ENCODE peak calls at places on chromosomes 2 and 18, in seven cellular contexts. One of them, this sample, is unnamed.

GRCh38 chr2:203062126-203062525 is 47.5 kb downstream of the NBEAL1 start:
- DNase-seq in brain microvascular endothelial cell: peak; percentile 40
- DNase-seq in AG09319: no peak
- DNase-seq in IMR-90: peak; percentile 76
- DNase-seq in K562: no peak
- DNase-seq in left ventricle myocardium inferior: no peak
- DNase-seq in body of pancreas: no peak
- DNase-seq in this sample: no peak

GRCh38 chr2:180291552-180292421 is 284.7 kb upstream of the CWC22 start:
- DNase-seq in brain microvascular endothelial cell: peak; percentile 53
- DNase-seq in AG09319: no peak
- DNase-seq in IMR-90: peak; percentile 77
- DNase-seq in K562: no peak
- DNase-seq in left ventricle myocardium inferior: no peak
- DNase-seq in body of pancreas: no peak
- DNase-seq in this sample: no peak

GRCh38 chr2:217398860-217399259 is 539.0 kb upstream of the TNP1 start:
- DNase-seq in brain microvascular endothelial cell: no peak
- DNase-seq in AG09319: no peak
- DNase-seq in IMR-90: no peak
- DNase-seq in K562: no peak
- DNase-seq in left ventricle myocardium inferior: peak; percentile 22
- DNase-seq in body of pancreas: no peak
- DNase-seq in this sample: no peak

GRCh38 chr2:232884549-232885263 is 14.6 kb downstream of the SNORC start:
- DNase-seq in brain microvascular endothelial cell: no peak
- DNase-seq in AG09319: no peak
- DNase-seq in IMR-90: no peak
- DNase-seq in K562: no peak
- DNase-seq in left ventricle myocardium inferior: peak; percentile 5
- DNase-seq in body of pancreas: no peak
- DNase-seq in this sample: no peak

GRCh38 chr18:3401669-3402620 is 48.0 kb upstream of the TGIF1 start:
- DNase-seq in brain microvascular endothelial cell: no peak
- DNase-seq in AG09319: no peak
- DNase-seq in IMR-90: no peak
- DNase-seq in K562: no peak
- DNase-seq in left ventricle myocardium inferior: no peak
- DNase-seq in body of pancreas: no peak
- DNase-seq in this sample: peak; percentile 73

GRCh38 chr2:240502430-240503121 is 55.2 kb downstream of the ANKMY1 start:
- DNase-seq in brain microvascular endothelial cell: no peak
- DNase-seq in AG09319: no peak
- DNase-seq in IMR-90: no peak
- DNase-seq in K562: no peak
- DNase-seq in left ventricle myocardium inferior: no peak
- DNase-seq in body of pancreas: no peak
- DNase-seq in this sample: no peak

GRCh38 chr2:239894276-239894675 is 130.9 kb downstream of the NDUFA10 start:
- DNase-seq in brain microvascular endothelial cell: no peak
- DNase-seq in AG09319: no peak
- DNase-seq in IMR-90: no peak
- DNase-seq in K562: no peak
- DNase-seq in left ventricle myocardium inferior: no peak
- DNase-seq in body of pancreas: no peak
- DNase-seq in this sample: no peak

GRCh38 chr2:203706403-203706802 is at the start of gene CD28:
- DNase-seq in brain microvascular endothelial cell: no peak
- DNase-seq in AG09319: no peak
- DNase-seq in IMR-90: no peak
- DNase-seq in K562: no peak
- DNase-seq in left ventricle myocardium inferior: no peak
- DNase-seq in body of pancreas: peak; percentile 60
- DNase-seq in this sample: peak; percentile 68

GRCh38 chr2:235551965-235552364 is 58.1 kb downstream of the AGAP1 start:
- DNase-seq in brain microvascular endothelial cell: peak; percentile 28
- DNase-seq in AG09319: no peak
- DNase-seq in IMR-90: peak; percentile 48
- DNase-seq in K562: peak; percentile 35
- DNase-seq in left ventricle myocardium inferior: peak; percentile 38
- DNase-seq in body of pancreas: peak; percentile 66
- DNase-seq in this sample: no peak

GRCh38 chr2:67733517-67733916 is 329.3 kb downstream of the C1D start:
- DNase-seq in brain microvascular endothelial cell: peak; percentile 38
- DNase-seq in AG09319: no peak
- DNase-seq in IMR-90: no peak
- DNase-seq in K562: peak; percentile 10
- DNase-seq in left ventricle myocardium inferior: no peak
- DNase-seq in body of pancreas: peak; percentile 63
- DNase-seq in this sample: peak; percentile 12

GRCh38 chr2:196660264-196660663 is 20.7 kb downstream of the CCDC150 start:
- DNase-seq in brain microvascular endothelial cell: peak; percentile 42
- DNase-seq in AG09319: no peak
- DNase-seq in IMR-90: peak; percentile 63
- DNase-seq in K562: no peak
- DNase-seq in left ventricle myocardium inferior: no peak
- DNase-seq in body of pancreas: no peak
- DNase-seq in this sample: no peak

GRCh38 chr2:215660687-215661086 is 224.8 kb upstream of the FN1 start:
- DNase-seq in brain microvascular endothelial cell: peak; percentile 48
- DNase-seq in AG09319: peak; percentile 39
- DNase-seq in IMR-90: peak; percentile 98
- DNase-seq in K562: no peak
- DNase-seq in left ventricle myocardium inferior: no peak
- DNase-seq in body of pancreas: peak; percentile 9
- DNase-seq in this sample: no peak

GRCh38 chr2:20499387-20499786 is 52.5 kb downstream of the RHOB start:
- DNase-seq in brain microvascular endothelial cell: no peak
- DNase-seq in AG09319: no peak
- DNase-seq in IMR-90: no peak
- DNase-seq in K562: no peak
- DNase-seq in left ventricle myocardium inferior: no peak
- DNase-seq in body of pancreas: no peak
- DNase-seq in this sample: no peak

GRCh38 chr2:55136138-55136541 is 85.9 kb upstream of the RTN4 start:
- DNase-seq in brain microvascular endothelial cell: no peak
- DNase-seq in AG09319: no peak
- DNase-seq in IMR-90: no peak
- DNase-seq in K562: no peak
- DNase-seq in left ventricle myocardium inferior: no peak
- DNase-seq in body of pancreas: peak; percentile 34
- DNase-seq in this sample: no peak

GRCh38 chr18:51614033-51614432 is 416.6 kb upstream of the MEX3C start:
- DNase-seq in brain microvascular endothelial cell: peak; percentile 48
- DNase-seq in AG09319: no peak
- DNase-seq in IMR-90: no peak
- DNase-seq in K562: peak; percentile 3
- DNase-seq in left ventricle myocardium inferior: no peak
- DNase-seq in body of pancreas: peak; percentile 35
- DNase-seq in this sample: no peak

GRCh38 chr18:74963820-74964446 is 245.0 kb downstream of the PTGR3 start:
- DNase-seq in brain microvascular endothelial cell: peak; percentile 55
- DNase-seq in AG09319: no peak
- DNase-seq in IMR-90: peak; percentile 56
- DNase-seq in K562: peak; percentile 13
- DNase-seq in left ventricle myocardium inferior: no peak
- DNase-seq in body of pancreas: peak; percentile 61
- DNase-seq in this sample: peak; percentile 23

GRCh38 chr18:79965119-79965902 is 868 bp downstream of the HSBP1L1 start:
- DNase-seq in brain microvascular endothelial cell: peak; percentile 61
- DNase-seq in AG09319: no peak
- DNase-seq in IMR-90: peak; percentile 91
- DNase-seq in K562: no peak
- DNase-seq in left ventricle myocardium inferior: no peak
- DNase-seq in body of pancreas: peak; percentile 64
- DNase-seq in this sample: peak; percentile 46

GRCh38 chr2:117360586-117360985 is 453.9 kb upstream of the DDX18 start:
- DNase-seq in brain microvascular endothelial cell: no peak
- DNase-seq in AG09319: no peak
- DNase-seq in IMR-90: no peak
- DNase-seq in K562: no peak
- DNase-seq in left ventricle myocardium inferior: no peak
- DNase-seq in body of pancreas: no peak
- DNase-seq in this sample: no peak

DNA sequence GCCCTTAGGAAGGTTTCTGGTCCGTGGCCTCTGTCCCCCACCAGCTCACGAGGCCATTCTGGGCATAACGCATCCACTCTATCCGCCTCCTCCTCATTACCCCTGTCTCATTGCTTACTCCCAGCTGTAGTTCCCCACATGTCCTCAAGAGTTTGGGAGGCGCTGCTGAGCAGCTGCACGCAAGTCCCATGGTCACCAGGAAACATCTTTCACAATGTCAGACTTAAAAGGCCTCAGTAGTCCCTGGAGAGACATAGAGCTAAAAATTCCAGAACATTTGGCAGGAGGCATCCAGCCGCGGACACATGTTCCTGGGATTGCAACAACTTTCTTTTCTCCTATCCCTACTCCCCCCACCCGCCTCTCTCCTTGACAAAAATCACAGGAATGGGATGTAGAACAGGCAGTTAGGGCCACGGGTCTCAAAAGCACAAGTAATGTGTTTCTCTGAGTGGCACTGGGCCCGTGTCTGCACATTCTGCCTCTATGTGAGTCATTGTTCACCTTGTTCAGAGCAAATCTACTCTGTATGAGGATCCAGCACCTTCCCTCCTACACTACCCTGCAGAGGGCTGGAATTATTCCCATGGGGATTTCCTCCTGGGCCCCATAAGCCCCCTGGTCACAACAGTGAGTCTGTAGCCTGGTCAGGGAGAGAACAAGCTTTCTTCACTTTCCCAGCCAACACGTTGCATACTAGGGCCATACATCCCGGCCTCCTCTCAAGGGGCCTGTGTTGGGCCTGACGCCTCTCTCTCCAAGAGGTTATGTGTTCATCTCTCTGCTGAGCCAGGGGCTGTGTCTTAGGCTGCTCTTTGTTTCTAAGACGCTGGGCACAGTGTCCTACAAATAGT is 8.2 kb downstream of the LBH start:
- DNase-seq in brain microvascular endothelial cell: peak; percentile 52
- DNase-seq in AG09319: peak; percentile 38
- DNase-seq in IMR-90: peak; percentile 67
- DNase-seq in K562: peak; percentile 82
- DNase-seq in left ventricle myocardium inferior: peak; percentile 76
- DNase-seq in body of pancreas: peak; percentile 72
- DNase-seq in this sample: peak; percentile 57
- TF ChIP-seq CTCF in brain microvascular endothelial cell: peak; percentile 96
- TF ChIP-seq CTCF in AG09319: peak; percentile 80
- TF ChIP-seq CTCF in IMR-90: peak; percentile 81
- TF ChIP-seq CTCF in K562: peak; percentile 88
- TF ChIP-seq CTCF in left ventricle myocardium inferior: peak; percentile 96
- TF ChIP-seq CTCF in body of pancreas: peak; percentile 80
- TF ChIP-seq CTCF in this sample: peak; percentile 80

DNA sequence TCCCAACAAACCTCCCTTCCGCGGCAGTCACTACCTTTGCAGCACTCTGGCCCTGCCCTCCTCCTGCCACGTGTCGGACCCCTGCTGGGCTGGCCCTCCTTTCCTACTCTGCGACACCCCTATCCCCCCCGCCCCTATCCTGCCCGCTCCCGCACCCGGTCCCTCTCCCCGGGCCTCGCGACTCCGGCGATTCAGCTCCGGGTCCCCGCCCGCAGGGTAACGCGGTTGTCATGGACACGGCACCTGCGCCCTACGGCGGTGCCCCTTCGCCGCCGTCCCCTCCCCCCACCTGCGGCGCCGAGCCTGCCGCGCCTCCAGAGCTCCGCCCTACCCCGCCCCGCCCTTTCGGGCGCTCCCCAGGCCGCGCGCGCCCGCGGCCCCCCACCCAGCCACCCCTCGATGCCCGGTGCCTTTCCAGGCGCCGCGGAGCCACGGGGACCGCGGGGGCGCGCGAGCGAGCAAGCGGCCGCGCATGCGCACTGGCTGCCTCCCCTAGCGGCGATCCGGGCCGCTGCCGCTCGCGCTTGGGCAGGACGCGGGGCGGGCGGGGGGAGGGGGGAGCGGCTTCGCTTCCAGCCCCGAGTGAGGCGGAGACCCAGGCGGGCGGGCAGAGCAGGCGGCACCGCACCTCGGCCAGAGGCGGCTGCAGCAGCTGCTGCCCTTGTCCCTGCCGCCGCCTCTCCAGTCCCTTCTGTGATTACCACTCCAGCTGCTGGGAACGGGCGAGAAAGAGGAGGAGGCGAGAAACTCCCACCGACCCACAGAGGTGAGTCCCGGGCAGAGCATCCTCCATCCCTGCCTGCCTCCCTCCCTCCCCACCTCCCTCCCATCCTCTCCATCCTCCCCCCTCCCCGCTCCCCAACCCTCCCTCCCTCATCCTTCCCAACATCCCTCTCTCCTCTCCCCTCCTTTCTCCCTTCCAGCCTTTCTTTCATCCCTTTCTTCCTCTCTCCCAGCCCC is at the start of gene CTNNA2:
- DNase-seq in brain microvascular endothelial cell: no peak
- DNase-seq in AG09319: no peak
- DNase-seq in IMR-90: no peak
- DNase-seq in K562: peak; percentile 90
- DNase-seq in left ventricle myocardium inferior: no peak
- DNase-seq in body of pancreas: peak; percentile 71
- DNase-seq in this sample: peak; percentile 87
- TF ChIP-seq CTCF in brain microvascular endothelial cell: peak; percentile 10
- TF ChIP-seq CTCF in AG09319: no peak
- TF ChIP-seq CTCF in IMR-90: peak; percentile 27
- TF ChIP-seq CTCF in K562: peak; percentile 37
- TF ChIP-seq CTCF in left ventricle myocardium inferior: peak; percentile 30
- TF ChIP-seq CTCF in body of pancreas: peak; percentile 45
- TF ChIP-seq CTCF in this sample: peak; percentile 20

DNA sequence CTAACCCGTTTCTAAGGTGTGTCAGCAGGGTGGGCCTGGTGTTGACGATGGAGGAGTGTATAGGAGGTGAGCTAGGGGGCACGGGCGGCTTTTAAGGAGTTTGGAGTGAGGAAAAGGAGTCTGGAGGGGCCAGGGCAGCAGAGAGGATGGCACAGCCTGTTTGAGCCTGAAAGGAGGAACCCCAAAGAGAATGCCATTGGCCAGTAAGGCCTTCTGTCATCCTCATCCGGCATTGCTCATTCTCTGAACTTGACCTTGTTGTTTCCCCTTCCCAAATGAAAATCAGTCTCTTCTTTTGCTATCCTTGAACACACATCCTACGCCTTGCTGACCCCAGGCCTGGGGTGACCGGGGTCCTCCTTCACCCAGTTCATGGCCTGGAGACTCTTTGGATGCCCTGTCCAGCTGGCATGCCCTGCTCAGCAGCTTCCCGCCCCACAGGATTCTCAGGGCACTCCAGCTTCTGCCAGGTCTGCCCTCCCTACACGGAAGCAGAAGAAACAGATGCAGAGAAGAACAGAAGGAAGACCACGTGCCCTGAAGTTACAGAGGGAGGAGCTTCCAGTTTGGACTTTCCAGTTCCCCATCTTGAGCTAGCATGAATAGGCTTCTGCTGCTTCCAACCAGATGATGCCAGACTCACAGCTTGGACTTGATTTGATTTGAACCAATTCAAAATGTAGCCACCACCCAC is 20.5 kb upstream of the KIF3C start:
- DNase-seq in brain microvascular endothelial cell: no peak
- DNase-seq in AG09319: no peak
- DNase-seq in IMR-90: no peak
- DNase-seq in K562: no peak
- DNase-seq in left ventricle myocardium inferior: peak; percentile 39
- DNase-seq in body of pancreas: peak; percentile 51
- DNase-seq in this sample: no peak
- TF ChIP-seq CTCF in brain microvascular endothelial cell: no peak
- TF ChIP-seq CTCF in AG09319: no peak
- TF ChIP-seq CTCF in IMR-90: no peak
- TF ChIP-seq CTCF in K562: no peak
- TF ChIP-seq CTCF in left ventricle myocardium inferior: no peak
- TF ChIP-seq CTCF in body of pancreas: no peak
- TF ChIP-seq CTCF in this sample: no peak

GRCh38 chr2:162795312-162795711 is 43.3 kb downstream of the KCNH7 start:
- DNase-seq in brain microvascular endothelial cell: no peak
- DNase-seq in AG09319: no peak
- DNase-seq in IMR-90: no peak
- DNase-seq in K562: no peak
- DNase-seq in left ventricle myocardium inferior: no peak
- DNase-seq in body of pancreas: peak; percentile 37
- DNase-seq in this sample: no peak
- TF ChIP-seq CTCF in brain microvascular endothelial cell: peak; percentile 33
- TF ChIP-seq CTCF in AG09319: no peak
- TF ChIP-seq CTCF in IMR-90: no peak
- TF ChIP-seq CTCF in K562: no peak
- TF ChIP-seq CTCF in left ventricle myocardium inferior: no peak
- TF ChIP-seq CTCF in body of pancreas: peak; percentile 21
- TF ChIP-seq CTCF in this sample: no peak

This sample was measured in GM13977.